ENCODE peak calls at places on chromosomes 1 and 21, in nine cellular contexts. H is GM23248, Z is fibroblast of lung, L is colonic mucosa, Y is DND-41, C is adipocyte, X is mesendoderm, A is SK-N-MC, O is endodermal cell. E is an unnamed sample.

GRCh38 chr1:228216371-228217320 is 8.8 kb downstream of the OBSCN start:
- DNase-seq in H (no peak), Z (no peak), L (peak; percentile 13), Y (no peak), C (no peak), X (no peak), A (no peak), O (no peak), E (no peak)

GRCh38 chr21:42841156-42841915 is 38.0 kb downstream of the WDR4 start:
- DNase-seq in H (no peak), Z (no peak), L (no peak), Y (peak; percentile 3), C (no peak), X (no peak), A (no peak), O (peak; percentile 49), E (no peak)

GRCh38 chr1:119047040-119047438 is 58.9 kb upstream of the TBX15 start:
- DNase-seq in H (peak; percentile 88), Z (peak; percentile 77), L (no peak), Y (no peak), C (no peak), X (no peak), A (no peak), O (no peak), E (no peak)

GRCh38 chr1:43319288-43319687 is 18.3 kb upstream of the MPL start:
- DNase-seq in H (no peak), Z (no peak), L (no peak), Y (no peak), C (no peak), X (no peak), A (no peak), O (peak; percentile 17), E (no peak)

GRCh38 chr1:110153407-110153950 is 3.2 kb downstream of the SLC6A17 start:
- DNase-seq in H (no peak), Z (no peak), L (no peak), Y (no peak), C (no peak), X (no peak), A (no peak), O (no peak), E (no peak)

GRCh38 chr1:36562181-36562685 is 79.5 kb upstream of the CSF3R start:
- DNase-seq in H (no peak), Z (no peak), L (no peak), Y (no peak), C (no peak), X (no peak), A (no peak), O (peak; percentile 39), E (no peak)

GRCh38 chr1:183989078-183989577 is 48.4 kb downstream of the COLGALT2 start:
- DNase-seq in H (peak; percentile 97), Z (peak; percentile 81), L (no peak), Y (no peak), C (peak; percentile 61), X (peak; percentile 31), A (no peak), O (no peak), E (no peak)

GRCh38 chr1:29709711-29710169 is 473.4 kb downstream of the PTPRU start:
- DNase-seq in H (peak; percentile 68), Z (peak; percentile 88), L (no peak), Y (no peak), C (peak; percentile 42), X (no peak), A (no peak), O (no peak), E (no peak)

GRCh38 chr21:16954787-16955186 is 558.1 kb upstream of the CXADR start:
- DNase-seq in H (no peak), Z (no peak), L (no peak), Y (no peak), C (no peak), X (no peak), A (no peak), O (no peak), E (no peak)

GRCh38 chr1:72037745-72038343 is 244.5 kb downstream of the NEGR1 start:
- DNase-seq in H (peak; percentile 59), Z (peak; percentile 26), L (peak; percentile 56), Y (peak; percentile 54), C (peak; percentile 79), X (peak; percentile 47), A (peak; percentile 12), O (peak; percentile 69), E (peak; percentile 63)

GRCh38 chr1:225319951-225320350 is 107.9 kb downstream of the LBR start:
- DNase-seq in H (peak; percentile 28), Z (no peak), L (no peak), Y (no peak), C (no peak), X (no peak), A (no peak), O (no peak), E (no peak)

GRCh38 chr1:98920441-98921110 is 84.1 kb downstream of the PLPPR5 start:
- DNase-seq in H (peak; percentile 91), Z (peak; percentile 76), L (no peak), Y (no peak), C (peak; percentile 52), X (no peak), A (no peak), O (no peak), E (no peak)

GRCh38 chr1:223832637-223832943 is 13.2 kb downstream of the TP53BP2 start:
- DNase-seq in H (peak; percentile 25), Z (no peak), L (no peak), Y (no peak), C (no peak), X (no peak), A (no peak), O (peak; percentile 55), E (no peak)

GRCh38 chr1:110060034-110060661 is 10.3 kb downstream of the ALX3 start:
- DNase-seq in H (peak; percentile 38), Z (no peak), L (peak; percentile 53), Y (peak; percentile 69), C (peak; percentile 52), X (peak; percentile 77), A (no peak), O (peak; percentile 90), E (peak; percentile 61)

GRCh38 chr1:225539575-225539974 is 111.7 kb upstream of the LBR start:
- DNase-seq in H (no peak), Z (no peak), L (no peak), Y (no peak), C (no peak), X (no peak), A (no peak), O (no peak), E (no peak)

GRCh38 chr1:66732407-66733166 is 19.7 kb upstream of the DYNLT5 start:
- DNase-seq in H (peak; percentile 52), Z (no peak), L (no peak), Y (no peak), C (no peak), X (no peak), A (no peak), O (no peak), E (no peak)

GRCh38 chr1:152185544-152186391 is 26.7 kb upstream of the RPTN start:
- DNase-seq in H (peak; percentile 85), Z (peak; percentile 61), L (peak; percentile 35), Y (peak; percentile 49), C (peak; percentile 76), X (peak; percentile 72), A (no peak), O (peak; percentile 69), E (peak; percentile 39)

GRCh38 chr1:223810586-223810985 is 35.2 kb downstream of the TP53BP2 start:
- DNase-seq in H (peak; percentile 48), Z (peak; percentile 45), L (no peak), Y (no peak), C (no peak), X (no peak), A (no peak), O (no peak), E (no peak)

GRCh38 chr1:109611951-109612310 is 7.5 kb downstream of the GNAT2 start:
- DNase-seq in H (no peak), Z (no peak), L (no peak), Y (no peak), C (no peak), X (no peak), A (no peak), O (no peak), E (no peak)

GRCh38 chr1:33150522-33150921 is 31.3 kb downstream of the TRIM62 start:
- DNase-seq in H (no peak), Z (no peak), L (no peak), Y (no peak), C (peak; percentile 32), X (no peak), A (no peak), O (peak; percentile 38), E (no peak)
- H3K9ac ChIP-seq in H (no peak overlapping the region), Z (no peak overlapping the region), L (no peak overlapping the region), Y (no peak overlapping the region), C (no peak overlapping the region), X (no peak overlapping the region), A (no peak overlapping the region), O (no peak overlapping the region), E (no peak overlapping the region)

GRCh38 chr1:31714442-31715096 is 10.8 kb upstream of the COL16A1 start:
- DNase-seq in H (peak; percentile 86), Z (peak; percentile 78), L (peak; percentile 66), Y (no peak), C (peak; percentile 90), X (peak; percentile 93), A (no peak), O (peak; percentile 92), E (peak; percentile 74)
- H3K9ac ChIP-seq in H (peak overlapping the region; percentile 81), Z (peak overlapping the region; percentile 69), L (no peak overlapping the region), Y (no peak overlapping the region), C (peak overlapping the region; percentile 83), X (peak overlapping the region; percentile 84), A (no peak overlapping the region), O (no peak overlapping the region), E (peak overlapping the region; percentile 80)

GRCh38 chr1:230152999-230153398 is 86.0 kb downstream of the GALNT2 start:
- DNase-seq in H (no peak), Z (no peak), L (no peak), Y (no peak), C (no peak), X (no peak), A (no peak), O (no peak), E (no peak)

GRCh38 chr1:230155021-230155420 is 88.0 kb downstream of the GALNT2 start:
- DNase-seq in H (no peak), Z (no peak), L (no peak), Y (peak; percentile 30), C (no peak), X (no peak), A (no peak), O (no peak), E (no peak)

GRCh38 chr1:230156068-230156467 is 89.0 kb downstream of the GALNT2 start:
- DNase-seq in H (no peak), Z (no peak), L (no peak), Y (no peak), C (no peak), X (no peak), A (no peak), O (no peak), E (no peak)

GRCh38 chr1:230151924-230152468 is 85.0 kb downstream of the GALNT2 start:
- DNase-seq in H (no peak), Z (no peak), L (no peak), Y (no peak), C (no peak), X (no peak), A (no peak), O (no peak), E (no peak)

GRCh38 chr1:230153655-230154296 is 86.7 kb downstream of the GALNT2 start:
- DNase-seq in H (peak; percentile 80), Z (peak; percentile 74), L (no peak), Y (no peak), C (peak; percentile 92), X (no peak), A (no peak), O (no peak), E (no peak)
- H3K9ac ChIP-seq in H (peak overlapping the region; percentile 39), Z (no peak overlapping the region), L (no peak overlapping the region), Y (no peak overlapping the region), C (peak overlapping the region; percentile 78), X (no peak overlapping the region), A (peak overlapping the region; percentile 43), O (no peak overlapping the region), E (no peak overlapping the region)

GRCh38 chr1:6911229-6911941 is 126.1 kb downstream of the CAMTA1 start:
- DNase-seq in H (no peak), Z (no peak), L (no peak), Y (no peak), C (no peak), X (no peak), A (no peak), O (no peak), E (no peak)
- H3K9ac ChIP-seq in H (no peak overlapping the region), Z (no peak overlapping the region), L (no peak overlapping the region), Y (no peak overlapping the region), C (no peak overlapping the region), X (no peak overlapping the region), A (no peak overlapping the region), O (no peak overlapping the region), E (no peak overlapping the region)